ENCODE peak calls at places on chromosomes 4 and X, in seven cellular contexts. S is AG20443; Y is NCI-H2029 treated with DMSO at 0.1 percent for 48 hours; D is retina; W is activated effector memory CD4-positive, alpha-beta T cell treated with Interleukin-2 at 50 U/mL for 16 hours; J is fibroblast of pulmonary artery; K is activated CD4-positive, alpha-beta T cell treated with anti-CD3 and anti-CD28 coated beads, Interleukin-2, amount 10 ng/mL, durations not matched to agents 7 days and 5 days. N is an unnamed sample.

GRCh38 chr4:174523003-174523693 is 860 bp upstream of the HPGD start:
- DNase-seq in S (peak), Y (no peak), D (no peak), W (no peak), J (no peak), K (no peak), N (peak)

GRCh38 chrX:39542316-39542715 is 555.4 kb downstream of the BCOR start:
- DNase-seq in S (no peak), Y (no peak), D (no peak), W (no peak), J (no peak), K (no peak), N (no peak)

GRCh38 chr4:39046243-39046642 is 14.0 kb upstream of the TMEM156 start:
- DNase-seq in S (no peak), Y (no peak), D (no peak), W (no peak), J (peak), K (no peak), N (no peak)

GRCh38 chr4:110088670-110089069 is 109.7 kb downstream of the ELOVL6 start:
- DNase-seq in S (no peak), Y (no peak), D (no peak), W (no peak), J (peak), K (peak), N (no peak)

GRCh38 chr4:61380865-61381264 is 180.7 kb downstream of the ADGRL3 start:
- DNase-seq in S (no peak), Y (peak), D (no peak), W (no peak), J (no peak), K (no peak), N (no peak)

GRCh38 chrX:65685112-65685511 is 17.7 kb downstream of the MSN start:
- DNase-seq in S (no peak), Y (no peak), D (no peak), W (no peak), J (no peak), K (no peak), N (no peak)

GRCh38 chrX:17377047-17377692 is 2.2 kb downstream of the NHS start:
- DNase-seq in S (peak), Y (no peak), D (peak), W (no peak), J (peak), K (no peak), N (no peak)

GRCh38 chr4:76198411-76199237 is 15.0 kb downstream of the SCARB2 start:
- DNase-seq in S (peak), Y (peak), D (peak), W (no peak), J (peak), K (peak), N (peak)

GRCh38 chr4:100414016-100414790 is 103.6 kb downstream of the EMCN start:
- DNase-seq in S (no peak), Y (no peak), D (no peak), W (no peak), J (no peak), K (no peak), N (peak)

GRCh38 chr4:55122235-55122634 is 3.2 kb downstream of the KDR start:
- DNase-seq in S (no peak), Y (peak), D (no peak), W (no peak), J (no peak), K (no peak), N (no peak)

GRCh38 chr4:128649575-128650205 is 159.8 kb upstream of the JADE1 start:
- DNase-seq in S (peak), Y (no peak), D (no peak), W (no peak), J (peak), K (no peak), N (peak)

GRCh38 chr4:138639018-138639876 is 376.3 kb upstream of the NOCT start:
- DNase-seq in S (peak), Y (no peak), D (no peak), W (no peak), J (peak), K (no peak), N (no peak)

GRCh38 chr4:142036795-142037583 is 400.6 kb downstream of the IL15 start:
- DNase-seq in S (peak), Y (no peak), D (no peak), W (no peak), J (no peak), K (no peak), N (no peak)

GRCh38 chrX:13165266-13165665 is 120.8 kb upstream of the FAM9C start:
- DNase-seq in S (no peak), Y (no peak), D (no peak), W (no peak), J (peak), K (no peak), N (no peak)